ENCODE peak calls at places on chromosomes 12 and 14, in seven cellular contexts. O is activated T-helper 1 cell treated with anti-CD3 and anti-CD28 coated beads, Interleukin-12 subunit alpha, Interleukin-12 subunit beta, Interleukin-2, Interleukin-4 antibody, amounts not matched to agents 30 ng/mL and 10 ng/mL and 1 ng/mL, durations not matched to agents 14 hours and 24 hours and 36 hours; K is BJ; V is fibroblast of lung; P is MM.1S; T is uterus; N is T-helper 2 cell. M is an unnamed sample.

GRCh38 chr12:47509398-47509851 is 196.4 kb downstream of the RPAP3 start:
- DNase-seq in O (no peak), K (peak; percentile 93), V (no peak), P (no peak), T (no peak), N (no peak), M (no peak)

GRCh38 chr14:36661506-36662257 is at the start of gene PAX9:
- DNase-seq in O (no peak), K (peak; percentile 8), V (peak; percentile 42), P (peak; percentile 82), T (peak; percentile 62), N (no peak), M (no peak)

GRCh38 chr12:4215862-4216541 is 57.6 kb upstream of the CCND2 start:
- DNase-seq in O (no peak), K (no peak), V (no peak), P (no peak), T (no peak), N (no peak), M (no peak)

GRCh38 chr12:61011767-61012423 is 1248.3 kb upstream of the USP15 start:
- DNase-seq in O (no peak), K (no peak), V (no peak), P (peak; percentile 41), T (no peak), N (no peak), M (no peak)

GRCh38 chr12:30942936-30943335 is 16.4 kb downstream of the TSPAN11 start:
- DNase-seq in O (no peak), K (no peak), V (no peak), P (no peak), T (no peak), N (no peak), M (no peak)

GRCh38 chr14:105841022-105842009 is 314.9 kb downstream of the TMEM121 start:
- DNase-seq in O (no peak), K (no peak), V (no peak), P (no peak), T (no peak), N (no peak), M (no peak)

GRCh38 chr12:49955899-49956662 is 5.5 kb downstream of the AQP2 start:
- DNase-seq in O (no peak), K (no peak), V (no peak), P (no peak), T (no peak), N (no peak), M (no peak)

GRCh38 chr14:102314242-102315011 is 5.1 kb upstream of the ZNF839 start:
- DNase-seq in O (peak; percentile 75), K (no peak), V (peak; percentile 82), P (peak; percentile 68), T (peak; percentile 86), N (peak; percentile 74), M (no peak)

GRCh38 chr12:11798856-11799530 is 149.5 kb downstream of the ETV6 start:
- DNase-seq in O (no peak), K (peak; percentile 19), V (peak; percentile 58), P (no peak), T (no peak), N (no peak), M (no peak)

GRCh38 chr12:58249610-58250009 is 308.2 kb downstream of the ATP23 start:
- DNase-seq in O (no peak), K (no peak), V (no peak), P (no peak), T (no peak), N (no peak), M (no peak)

GRCh38 chr12:130916251-130916911 is 37.3 kb upstream of the ADGRD1 start:
- DNase-seq in O (no peak), K (no peak), V (peak; percentile 74), P (no peak), T (peak; percentile 79), N (no peak), M (peak; percentile 30)

GRCh38 chr12:1053690-1054089 is 62.7 kb downstream of the ERC1 start:
- DNase-seq in O (no peak), K (no peak), V (no peak), P (no peak), T (no peak), N (no peak), M (no peak)

GRCh38 chr14:91649930-91650329 is 82.0 kb downstream of the CATSPERB start:
- DNase-seq in O (no peak), K (no peak), V (peak; percentile 59), P (peak; percentile 27), T (no peak), N (no peak), M (no peak)

GRCh38 chr12:75553398-75553797 is 42.0 kb upstream of the KRR1 start:
- DNase-seq in O (no peak), K (no peak), V (no peak), P (no peak), T (no peak), N (no peak), M (no peak)

GRCh38 chr12:54187075-54187474 is 1.7 kb downstream of the SMUG1 start:
- DNase-seq in O (no peak), K (no peak), V (no peak), P (no peak), T (no peak), N (no peak), M (no peak)

GRCh38 chr12:114895822-114896221 is 211.8 kb upstream of the TBX3 start:
- DNase-seq in O (no peak), K (no peak), V (no peak), P (no peak), T (no peak), N (no peak), M (no peak)

GRCh38 chr14:60315591-60315990 is 66.6 kb downstream of the PPM1A start:
- DNase-seq in O (no peak), K (no peak), V (no peak), P (no peak), T (no peak), N (no peak), M (no peak)

GRCh38 chr12:46217686-46218508 is 50.9 kb downstream of the SLC38A1 start:
- DNase-seq in O (peak; percentile 64), K (no peak), V (no peak), P (peak; percentile 72), T (no peak), N (peak; percentile 23), M (no peak)

GRCh38 chr12:127060310-127060847 is 1206.6 kb upstream of the TMEM132C start:
- DNase-seq in O (no peak), K (no peak), V (no peak), P (no peak), T (no peak), N (no peak), M (no peak)

GRCh38 chr12:80702889-80703605 is 4.4 kb upstream of the MYF6 start:
- DNase-seq in O (no peak), K (peak; percentile 9), V (peak; percentile 85), P (peak; percentile 84), T (no peak), N (no peak), M (no peak)

GRCh38 chr14:22112004-22112403 is 438.4 kb upstream of the OR4E1 start:
- DNase-seq in O (no peak), K (no peak), V (no peak), P (no peak), T (no peak), N (peak; percentile 14), M (no peak)

GRCh38 chr14:91947196-91948184 is at the start of gene FBLN5:
- DNase-seq in O (no peak), K (peak; percentile 82), V (peak; percentile 90), P (no peak), T (peak; percentile 79), N (peak; percentile 11), M (peak; percentile 33)

GRCh38 chr14:81125536-81125935 is 95.2 kb downstream of the GTF2A1 start:
- DNase-seq in O (no peak), K (no peak), V (no peak), P (no peak), T (no peak), N (no peak), M (no peak)

GRCh38 chr12:85979641-85980040 is 105.5 kb downstream of the NTS start:
- DNase-seq in O (no peak), K (no peak), V (no peak), P (no peak), T (no peak), N (no peak), M (no peak)

GRCh38 chr14:32469388-32470160 is 140.5 kb downstream of the AKAP6 start:
- DNase-seq in O (no peak), K (peak; percentile 47), V (peak; percentile 82), P (peak; percentile 24), T (no peak), N (no peak), M (no peak)

GRCh38 chr14:93716410-93717221 is 71.7 kb downstream of the PRIMA1 start:
- DNase-seq in O (no peak), K (no peak), V (no peak), P (no peak), T (no peak), N (no peak), M (no peak)

GRCh38 chr12:63930971-63931370 is 86.5 kb downstream of the SRGAP1 start:
- DNase-seq in O (no peak), K (peak; percentile 52), V (peak; percentile 59), P (no peak), T (no peak), N (no peak), M (no peak)

GRCh38 chr12:39354955-39355354 is 88.0 kb downstream of the KIF21A start:
- DNase-seq in O (no peak), K (no peak), V (no peak), P (no peak), T (no peak), N (no peak), M (no peak)

M was measured in iPS DF 19.7.